ENCODE peak calls at places on chromosomes 1 and 21, in five cellular contexts. One of them, this sample, is unnamed.

GRCh38 chr1:86912501-86912900 is 1.4 kb downstream of the SELENOF start:
- DNase-seq in stomach: no peak
- DNase-seq in tibial nerve: no peak
- DNase-seq in kidney epithelial cell: no peak
- DNase-seq in PC-3: no peak
- DNase-seq in this sample: no peak

GRCh38 chr1:145849356-145850165 is 4.1 kb downstream of the NUDT17 start:
- DNase-seq in tibial nerve: no peak
- DNase-seq in kidney epithelial cell: peak; percentile 29
- DNase-seq in stomach: no peak
- DNase-seq in PC-3: no peak
- DNase-seq in this sample: no peak

GRCh38 chr21:29181799-29182470 is 51.5 kb downstream of the MAP3K7CL start:
- DNase-seq in kidney epithelial cell: peak; percentile 64
- DNase-seq in PC-3: peak; percentile 75
- DNase-seq in stomach: no peak
- DNase-seq in tibial nerve: no peak
- DNase-seq in this sample: no peak

GRCh38 chr1:93180723-93181613 is at the start of gene CCDC18:
- DNase-seq in tibial nerve: no peak
- DNase-seq in PC-3: peak; percentile 30
- DNase-seq in stomach: no peak
- DNase-seq in kidney epithelial cell: no peak
- DNase-seq in this sample: no peak

GRCh38 chr1:229129306-229130027 is 141.4 kb upstream of the RAB4A start:
- DNase-seq in tibial nerve: no peak
- DNase-seq in kidney epithelial cell: no peak
- DNase-seq in PC-3: no peak
- DNase-seq in stomach: no peak
- DNase-seq in this sample: no peak

GRCh38 chr1:51957618-51958017 is 32.9 kb downstream of the RAB3B start:
- DNase-seq in tibial nerve: no peak
- DNase-seq in PC-3: no peak
- DNase-seq in kidney epithelial cell: no peak
- DNase-seq in stomach: no peak
- DNase-seq in this sample: no peak

GRCh38 chr1:21317035-21317689 is 26.9 kb upstream of the ECE1 start:
- DNase-seq in stomach: peak; percentile 61
- DNase-seq in tibial nerve: peak; percentile 78
- DNase-seq in PC-3: no peak
- DNase-seq in kidney epithelial cell: no peak
- DNase-seq in this sample: no peak

GRCh38 chr1:203325418-203326091 is 20.2 kb downstream of the BTG2 start:
- DNase-seq in kidney epithelial cell: no peak
- DNase-seq in tibial nerve: peak; percentile 57
- DNase-seq in PC-3: no peak
- DNase-seq in stomach: peak; percentile 86
- DNase-seq in this sample: no peak

GRCh38 chr1:114122891-114123621 is 30.6 kb downstream of the SYT6 start:
- DNase-seq in stomach: no peak
- DNase-seq in PC-3: peak; percentile 76
- DNase-seq in kidney epithelial cell: no peak
- DNase-seq in tibial nerve: no peak
- DNase-seq in this sample: peak; percentile 16

GRCh38 chr21:18722193-18722592 is 318.6 kb upstream of the TMPRSS15 start:
- DNase-seq in PC-3: no peak
- DNase-seq in stomach: no peak
- DNase-seq in tibial nerve: no peak
- DNase-seq in kidney epithelial cell: no peak
- DNase-seq in this sample: no peak

DNA sequence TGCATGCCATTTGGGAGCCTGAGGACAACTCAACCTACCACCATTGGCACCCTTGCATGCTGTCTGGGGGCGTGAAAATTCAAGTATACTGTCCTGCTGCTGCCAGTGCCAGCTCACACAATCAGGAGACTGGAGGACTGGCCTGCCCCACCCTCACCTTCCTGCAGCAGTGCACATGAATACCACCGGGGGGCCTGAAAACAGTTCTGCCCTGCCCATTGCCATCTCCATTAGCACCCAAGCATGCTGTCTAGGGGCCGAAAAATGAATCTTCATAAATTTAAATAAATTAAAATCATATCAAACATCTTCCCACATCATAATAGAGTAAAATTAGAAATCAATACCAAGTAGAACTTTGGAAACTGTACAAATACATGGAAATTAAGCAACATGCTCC is 322.1 kb upstream of the TMPRSS15 start:
- DNase-seq in tibial nerve: no peak
- DNase-seq in stomach: no peak
- DNase-seq in PC-3: peak; percentile 47
- DNase-seq in kidney epithelial cell: no peak
- DNase-seq in this sample: no peak
- TF ChIP-seq CTCF in tibial nerve: no peak
- TF ChIP-seq CTCF in stomach: no peak
- TF ChIP-seq CTCF in PC-3: peak; percentile 48
- TF ChIP-seq CTCF in kidney epithelial cell: peak; percentile 43
- TF ChIP-seq CTCF in this sample: no peak

GRCh38 chr1:46184920-46185658 is 8.8 kb upstream of the P3R3URF start:
- DNase-seq in kidney epithelial cell: no peak
- DNase-seq in stomach: no peak
- DNase-seq in tibial nerve: no peak
- DNase-seq in PC-3: no peak
- DNase-seq in this sample: no peak

GRCh38 chr1:46186076-46186475 is 9.8 kb upstream of the P3R3URF start:
- DNase-seq in tibial nerve: no peak
- DNase-seq in PC-3: no peak
- DNase-seq in kidney epithelial cell: no peak
- DNase-seq in stomach: no peak
- DNase-seq in this sample: no peak

GRCh38 chr1:46181343-46182260 is 5.3 kb upstream of the P3R3URF start:
- DNase-seq in tibial nerve: no peak
- DNase-seq in kidney epithelial cell: no peak
- DNase-seq in PC-3: peak; percentile 83
- DNase-seq in stomach: no peak
- DNase-seq in this sample: no peak

GRCh38 chr1:46183926-46184557 is 7.8 kb upstream of the P3R3URF start:
- DNase-seq in tibial nerve: no peak
- DNase-seq in kidney epithelial cell: no peak
- DNase-seq in stomach: no peak
- DNase-seq in PC-3: no peak
- DNase-seq in this sample: no peak

GRCh38 chr1:46183119-46183842 is 7.0 kb upstream of the P3R3URF start:
- DNase-seq in tibial nerve: no peak
- DNase-seq in stomach: peak; percentile 94
- DNase-seq in kidney epithelial cell: peak; percentile 97
- DNase-seq in PC-3: peak; percentile 100
- DNase-seq in this sample: peak; percentile 87
- TF ChIP-seq CTCF in tibial nerve: no peak
- TF ChIP-seq CTCF in stomach: no peak
- TF ChIP-seq CTCF in kidney epithelial cell: no peak
- TF ChIP-seq CTCF in PC-3: peak; percentile 30
- TF ChIP-seq CTCF in this sample: no peak

GRCh38 chr1:25700626-25701025 is 84.0 kb downstream of the MAN1C1 start:
- DNase-seq in PC-3: no peak
- DNase-seq in kidney epithelial cell: no peak
- DNase-seq in tibial nerve: no peak
- DNase-seq in stomach: no peak
- DNase-seq in this sample: no peak
- TF ChIP-seq CTCF in PC-3: peak; percentile 24
- TF ChIP-seq CTCF in kidney epithelial cell: peak; percentile 10
- TF ChIP-seq CTCF in tibial nerve: no peak
- TF ChIP-seq CTCF in stomach: no peak
- TF ChIP-seq CTCF in this sample: no peak

GRCh38 chr1:152143147-152143845 is 15.7 kb downstream of the RPTN start:
- DNase-seq in stomach: no peak
- DNase-seq in PC-3: no peak
- DNase-seq in kidney epithelial cell: no peak
- DNase-seq in tibial nerve: no peak
- DNase-seq in this sample: no peak
- TF ChIP-seq CTCF in stomach: no peak
- TF ChIP-seq CTCF in PC-3: no peak
- TF ChIP-seq CTCF in kidney epithelial cell: no peak
- TF ChIP-seq CTCF in tibial nerve: no peak
- TF ChIP-seq CTCF in this sample: no peak

DNA sequence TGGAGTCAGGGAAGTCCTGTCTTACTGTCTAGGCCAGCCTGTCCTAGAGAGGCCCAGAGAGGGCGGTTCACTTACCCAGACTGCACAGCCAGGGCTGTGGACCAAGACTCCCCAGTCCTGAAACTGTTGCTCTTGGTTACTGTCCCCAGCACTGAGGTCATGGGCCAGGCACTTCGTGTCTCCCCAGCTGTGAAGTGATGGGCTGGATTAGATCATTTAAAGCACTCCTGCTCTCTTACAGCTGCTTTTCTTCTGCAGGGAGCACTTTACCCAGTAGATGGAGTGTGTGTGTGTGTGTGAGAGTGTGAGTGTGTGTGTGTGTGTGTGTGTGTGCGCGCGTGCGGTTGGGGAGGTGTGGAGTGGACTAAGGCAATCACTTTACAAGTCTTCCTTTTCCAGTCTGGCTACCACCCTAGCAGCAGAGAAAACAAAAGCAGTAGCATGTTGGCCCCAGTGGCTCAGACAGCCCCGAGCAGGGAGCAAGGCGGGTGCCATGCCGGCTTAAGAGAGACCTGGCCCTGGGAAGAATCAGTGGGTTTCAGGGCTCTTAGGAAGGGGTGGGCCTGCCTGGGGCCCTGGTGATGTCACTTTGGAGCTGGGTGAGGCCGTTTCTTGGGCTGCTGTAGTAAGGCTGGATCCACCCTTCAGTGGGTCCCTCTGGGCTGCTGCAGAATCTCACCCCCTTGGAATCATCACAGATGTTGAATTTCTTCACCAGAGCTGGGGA is 2.4 kb downstream of the SPSB1 start:
- DNase-seq in tibial nerve: no peak
- DNase-seq in stomach: no peak
- DNase-seq in PC-3: peak; percentile 31
- DNase-seq in kidney epithelial cell: no peak
- DNase-seq in this sample: no peak
- TF ChIP-seq CTCF in tibial nerve: no peak
- TF ChIP-seq CTCF in stomach: no peak
- TF ChIP-seq CTCF in PC-3: peak; percentile 32
- TF ChIP-seq CTCF in kidney epithelial cell: no peak
- TF ChIP-seq CTCF in this sample: no peak

DNA sequence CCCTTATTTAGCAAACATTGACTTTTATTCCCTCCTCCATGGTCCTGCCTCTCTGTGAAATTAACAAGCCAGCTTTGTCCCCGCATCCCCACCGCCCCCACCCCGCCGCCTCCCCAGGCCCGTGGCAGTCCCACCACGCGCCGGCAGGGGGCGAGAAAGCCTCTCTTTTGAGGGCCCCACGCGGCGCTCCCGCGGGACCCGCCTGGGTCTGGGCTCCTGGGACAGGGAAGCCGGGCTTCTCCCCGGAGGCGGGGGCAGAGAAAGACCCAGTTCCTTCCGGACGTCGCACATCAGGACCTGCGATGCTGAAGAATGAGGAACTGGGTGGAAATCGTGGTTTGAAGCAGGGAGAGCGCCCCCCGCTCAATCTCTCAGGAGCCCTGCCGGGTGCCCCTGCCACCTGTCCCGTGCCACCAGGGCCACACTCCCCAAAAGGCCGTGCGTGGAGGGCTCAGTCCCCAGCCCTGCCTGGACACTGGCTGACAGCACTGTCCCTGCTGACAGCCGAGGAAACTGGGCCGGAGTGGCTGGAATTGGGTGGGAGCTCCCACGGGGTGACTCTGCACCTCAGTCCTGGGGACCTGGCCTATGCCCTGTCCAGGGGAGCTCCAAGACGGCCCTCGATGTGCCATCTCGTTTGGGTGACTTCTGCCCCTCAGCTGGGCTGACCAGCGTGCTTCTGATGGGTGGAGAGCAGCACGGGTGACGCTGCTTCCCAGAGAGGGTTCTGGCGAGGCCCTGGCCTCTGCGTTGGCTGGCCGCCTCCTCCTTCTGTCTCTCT is 8.6 kb upstream of the ACTRT2 start:
- DNase-seq in stomach: peak; percentile 77
- DNase-seq in tibial nerve: peak; percentile 36
- DNase-seq in PC-3: peak; percentile 55
- DNase-seq in kidney epithelial cell: no peak
- DNase-seq in this sample: peak; percentile 55
- TF ChIP-seq CTCF in stomach: peak; percentile 33
- TF ChIP-seq CTCF in tibial nerve: peak; percentile 82
- TF ChIP-seq CTCF in PC-3: peak; percentile 71
- TF ChIP-seq CTCF in kidney epithelial cell: peak; percentile 66
- TF ChIP-seq CTCF in this sample: peak; percentile 45

GRCh38 chr1:2859881-2860430 is 58.5 kb upstream of the TTC34 start:
- DNase-seq in tibial nerve: no peak
- DNase-seq in stomach: no peak
- DNase-seq in kidney epithelial cell: no peak
- DNase-seq in PC-3: no peak
- DNase-seq in this sample: no peak
- TF ChIP-seq CTCF in tibial nerve: no peak
- TF ChIP-seq CTCF in stomach: no peak
- TF ChIP-seq CTCF in kidney epithelial cell: no peak
- TF ChIP-seq CTCF in PC-3: peak; percentile 28
- TF ChIP-seq CTCF in this sample: no peak

GRCh38 chr1:161738627-161739287 is 10.8 kb upstream of the DUSP12 start:
- DNase-seq in tibial nerve: no peak
- DNase-seq in PC-3: peak; percentile 91
- DNase-seq in kidney epithelial cell: no peak
- DNase-seq in stomach: peak; percentile 55
- DNase-seq in this sample: peak; percentile 51
- TF ChIP-seq CTCF in tibial nerve: no peak
- TF ChIP-seq CTCF in PC-3: peak; percentile 92
- TF ChIP-seq CTCF in kidney epithelial cell: peak; percentile 56
- TF ChIP-seq CTCF in stomach: no peak
- TF ChIP-seq CTCF in this sample: peak; percentile 44

GRCh38 chr1:85078903-85079302 is 30.6 kb upstream of the MCOLN3 start:
- DNase-seq in stomach: no peak
- DNase-seq in tibial nerve: no peak
- DNase-seq in kidney epithelial cell: no peak
- DNase-seq in PC-3: peak; percentile 33
- DNase-seq in this sample: no peak
- TF ChIP-seq CTCF in stomach: no peak
- TF ChIP-seq CTCF in tibial nerve: no peak
- TF ChIP-seq CTCF in kidney epithelial cell: peak; percentile 21
- TF ChIP-seq CTCF in PC-3: peak; percentile 45
- TF ChIP-seq CTCF in this sample: no peak

This sample was measured in Calu3.